ENCODE peak calls at places on chromosomes 7 and 10, in seven cellular contexts. B is NCI-H460; C is stimulated activated CD4-positive, alpha-beta T cell treated with anti-CD3 and anti-CD28 coated beads, Interleukin-15, amount 100 ng/mL, for 48 hours; P is head of caudate nucleus; F is stomach; A is activated naive CD4-positive, alpha-beta T cell treated with anti-CD3 and anti-CD28 coated beads, Interleukin-2, amount 10 ng/mL, durations not matched to agents 7 days and 5 days; E is glutamatergic neuron. K is an unnamed sample.

GRCh38 chr10:110725809-110726641 is 81.9 kb downstream of the RBM20 start:
- DNase-seq in A (no peak), B (no peak), F (no peak), C (no peak), E (peak), P (no peak), K (no peak)

GRCh38 chr10:89471110-89471814 is 56.9 kb downstream of the IFIT5 start:
- DNase-seq in P (no peak), B (no peak), A (no peak), C (no peak), E (no peak), F (no peak), K (no peak)

GRCh38 chr7:106354822-106355221 is 70.0 kb upstream of the NAMPT start:
- DNase-seq in C (no peak), F (no peak), A (no peak), B (no peak), E (no peak), P (no peak), K (no peak)

GRCh38 chr7:17234398-17235021 is 63.9 kb upstream of the AHR start:
- DNase-seq in A (peak), F (no peak), P (peak), E (no peak), C (peak), B (peak), K (no peak)

GRCh38 chr7:132705146-132705545 is 128.9 kb upstream of the PLXNA4 start:
- DNase-seq in B (no peak), P (no peak), F (no peak), E (no peak), C (no peak), A (no peak), K (no peak)

GRCh38 chr7:1898628-1899185 is 228.6 kb downstream of the ELFN1 start:
- DNase-seq in C (no peak), B (no peak), F (no peak), A (no peak), E (peak), P (no peak), K (no peak)

GRCh38 chr10:60531006-60531405 is 141.3 kb upstream of the ANK3 start:
- DNase-seq in C (no peak), F (no peak), A (no peak), P (no peak), E (no peak), B (no peak), K (no peak)

GRCh38 chr7:113283861-113284260 is 165.5 kb upstream of the SMIM30 start:
- DNase-seq in C (no peak), A (no peak), B (no peak), E (no peak), F (no peak), P (no peak), K (no peak)

GRCh38 chr7:22173884-22174573 is 182.9 kb downstream of the RAPGEF5 start:
- DNase-seq in F (no peak), C (no peak), B (no peak), P (no peak), A (peak), E (no peak), K (no peak)

GRCh38 chr7:46695045-46695708 is 774.1 kb upstream of the IGFBP3 start:
- DNase-seq in E (no peak), A (no peak), P (no peak), F (peak), B (no peak), C (no peak), K (peak)

GRCh38 chr7:41732279-41733062 is 29.6 kb upstream of the INHBA start:
- DNase-seq in E (no peak), F (no peak), P (no peak), B (peak), C (no peak), A (no peak), K (no peak)

GRCh38 chr10:20771053-20771452 is 126.1 kb downstream of the NEBL start:
- DNase-seq in E (no peak), P (no peak), A (no peak), B (no peak), F (no peak), C (no peak), K (no peak)

GRCh38 chr10:116674901-116675423 is 54.2 kb downstream of the PNLIPRP2 start:
- DNase-seq in A (no peak), E (no peak), F (no peak), P (no peak), C (no peak), B (no peak), K (no peak)

GRCh38 chr7:43394441-43395130 is 188.3 kb upstream of the STK17A start:
- DNase-seq in P (no peak), A (no peak), F (no peak), B (no peak), C (no peak), E (no peak), K (no peak)

GRCh38 chr7:92763636-92764423 is 72.5 kb downstream of the CDK6 start:
- DNase-seq in C (no peak), A (no peak), P (peak), F (no peak), B (peak), E (no peak), K (no peak)

GRCh38 chr10:85145966-85146365 is 817.6 kb downstream of the CCSER2 start:
- DNase-seq in E (no peak), F (no peak), P (no peak), C (no peak), A (no peak), B (no peak), K (no peak)

GRCh38 chr7:35805876-35806275 is 5.0 kb downstream of the SEPTIN7 start:
- DNase-seq in F (no peak), P (no peak), A (no peak), B (no peak), E (no peak), C (no peak), K (no peak)

GRCh38 chr10:20954519-20954918 is 57.4 kb upstream of the NEBL start:
- DNase-seq in C (no peak), B (no peak), P (no peak), E (no peak), F (no peak), A (no peak), K (no peak)

GRCh38 chr10:635088-635861 is 54.2 kb downstream of the DIP2C start:
- DNase-seq in P (peak), E (peak), C (no peak), F (no peak), A (no peak), B (no peak), K (no peak)

GRCh38 chr10:52420656-52421055 is 106.6 kb downstream of the DKK1 start:
- DNase-seq in F (no peak), C (no peak), P (no peak), E (no peak), A (no peak), B (no peak), K (no peak)

GRCh38 chr7:8305625-8306388 is 43.8 kb upstream of the ICA1 start:
- DNase-seq in P (no peak), E (no peak), F (no peak), A (no peak), B (no peak), C (no peak), K (no peak)

GRCh38 chr10:52213511-52213831 is 100.6 kb upstream of the DKK1 start:
- DNase-seq in E (no peak), A (no peak), P (no peak), B (no peak), C (no peak), F (no peak), K (no peak)